ENCODE peak calls at places on chromosomes 3 and 15, in seven cellular contexts. V is brain microvascular endothelial cell; T is upper lobe of right lung; X is CD8-positive, alpha-beta memory T cell; K is PC-3; P is right atrium auricular region; M is suprapubic skin. R is an unnamed sample.

GRCh38 chr15:61575597-61575996 is 346.5 kb upstream of the RORA start:
- DNase-seq in K (no peak), M (no peak), V (no peak), P (no peak), T (no peak), X (no peak), R (no peak)

GRCh38 chr3:100900671-100901070 is 92.5 kb downstream of the ABI3BP start:
- DNase-seq in K (peak; percentile 90), M (no peak), V (no peak), X (no peak), P (no peak), T (no peak), R (no peak)

GRCh38 chr3:105823149-105823866 is 45.5 kb downstream of the CBLB start:
- DNase-seq in M (no peak), X (no peak), T (no peak), P (no peak), V (peak; percentile 93), K (peak; percentile 90), R (peak; percentile 85)

GRCh38 chr15:73295630-73296286 is 73.0 kb downstream of the HCN4 start:
- DNase-seq in T (no peak), M (no peak), X (no peak), K (no peak), V (no peak), P (no peak), R (no peak)

GRCh38 chr15:80929689-80930088 is 59.9 kb downstream of the MESD start:
- DNase-seq in T (no peak), X (no peak), P (no peak), M (no peak), V (peak; percentile 17), K (no peak), R (no peak)

GRCh38 chr3:188546835-188547670 is 393.1 kb downstream of the LPP start:
- DNase-seq in V (peak; percentile 37), P (no peak), K (peak; percentile 82), M (no peak), X (no peak), T (no peak), R (peak; percentile 55)

GRCh38 chr3:157128771-157129671 is 30.9 kb downstream of the CCNL1 start:
- DNase-seq in X (peak; percentile 16), K (peak; percentile 82), T (no peak), M (no peak), V (peak; percentile 57), P (no peak), R (no peak)

GRCh38 chr3:132785292-132785691 is 63.1 kb upstream of the NPHP3 start:
- DNase-seq in P (no peak), V (no peak), T (no peak), M (no peak), X (no peak), K (no peak), R (no peak)

GRCh38 chr3:2099779-2100191 is 1.1 kb downstream of the CNTN4 start:
- DNase-seq in X (no peak), T (no peak), M (no peak), K (no peak), P (no peak), V (no peak), R (no peak)

GRCh38 chr3:122687298-122687697 is 6.7 kb downstream of the PARP14 start:
- DNase-seq in M (no peak), X (no peak), P (no peak), T (no peak), V (no peak), K (no peak), R (no peak)

GRCh38 chr3:48347500-48347899 is 14.0 kb upstream of the SPINK8 start:
- DNase-seq in P (no peak), X (no peak), T (no peak), M (no peak), V (no peak), K (no peak), R (no peak)

GRCh38 chr15:56582785-56583184 is 117.8 kb upstream of the MNS1 start:
- DNase-seq in M (no peak), T (no peak), K (no peak), X (no peak), P (no peak), V (no peak), R (no peak)

GRCh38 chr3:141055536-141056445 is 4.6 kb downstream of the SPSB4 start:
- DNase-seq in P (no peak), M (peak; percentile 35), K (no peak), T (no peak), V (no peak), X (no peak), R (no peak)

GRCh38 chr15:53251998-53252397 is 461.9 kb upstream of the ONECUT1 start:
- DNase-seq in M (no peak), K (no peak), P (no peak), X (no peak), V (no peak), T (no peak), R (no peak)

GRCh38 chr15:29922191-29922590 is 99.9 kb upstream of the TJP1 start:
- DNase-seq in V (no peak), P (no peak), K (no peak), X (no peak), T (no peak), M (no peak), R (no peak)

GRCh38 chr3:13524979-13525669 is 23.8 kb upstream of the FBLN2 start:
- DNase-seq in V (no peak), X (no peak), M (no peak), P (no peak), K (no peak), T (no peak), R (no peak)

GRCh38 chr15:31034152-31034551 is 42.7 kb upstream of the MTMR10 start:
- DNase-seq in P (no peak), V (no peak), K (peak; percentile 25), M (no peak), T (no peak), X (no peak), R (no peak)

GRCh38 chr3:89332311-89333159 is 225.1 kb downstream of the EPHA3 start:
- DNase-seq in T (no peak), K (no peak), M (no peak), X (no peak), V (no peak), P (no peak), R (no peak)

GRCh38 chr3:174438501-174439156 is 420.5 kb upstream of the NAALADL2 start:
- DNase-seq in P (no peak), K (peak; percentile 85), T (no peak), M (no peak), V (no peak), X (no peak), R (no peak)

GRCh38 chr15:27057904-27058645 is 87.1 kb downstream of the GABRG3 start:
- DNase-seq in T (no peak), P (no peak), K (peak; percentile 59), X (no peak), M (no peak), V (no peak), R (no peak)

GRCh38 chr15:28945626-28946215 is 59.9 kb downstream of the APBA2 start:
- DNase-seq in V (no peak), M (peak; percentile 45), P (no peak), K (no peak), X (no peak), T (no peak), R (no peak)

GRCh38 chr15:62503451-62503850 is 338.4 kb upstream of the C2CD4B start:
- DNase-seq in M (no peak), P (no peak), K (no peak), V (peak; percentile 6), T (no peak), X (no peak), R (no peak)

DNA sequence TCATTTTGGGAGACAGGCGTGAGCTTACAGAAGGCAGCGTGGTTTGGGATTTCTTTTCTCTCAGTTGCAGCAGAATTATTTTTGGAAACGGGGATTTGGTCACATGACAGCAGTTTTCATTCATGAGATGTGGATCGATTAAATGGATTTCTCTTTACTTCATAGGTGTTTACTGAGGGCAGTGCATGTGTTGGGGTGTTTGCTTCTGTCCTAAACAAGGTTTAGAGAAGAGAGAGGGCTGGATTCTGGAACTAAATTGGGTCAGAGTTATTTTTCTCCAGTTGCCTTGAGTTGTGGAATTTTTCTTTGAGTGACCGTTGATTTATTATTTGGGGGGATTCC is 18.6 kb upstream of the TRAK1 start:
- DNase-seq in M (no peak), X (no peak), V (no peak), P (no peak), K (no peak), T (no peak), R (no peak)
- H3K27ac ChIP-seq in M (peak overlapping the region; percentile 62), X (no peak overlapping the region), V (no peak overlapping the region), P (peak overlapping the region; percentile 90), K (peak overlapping the region; percentile 74), T (peak overlapping the region; percentile 83), R (peak overlapping the region; percentile 82)

DNA sequence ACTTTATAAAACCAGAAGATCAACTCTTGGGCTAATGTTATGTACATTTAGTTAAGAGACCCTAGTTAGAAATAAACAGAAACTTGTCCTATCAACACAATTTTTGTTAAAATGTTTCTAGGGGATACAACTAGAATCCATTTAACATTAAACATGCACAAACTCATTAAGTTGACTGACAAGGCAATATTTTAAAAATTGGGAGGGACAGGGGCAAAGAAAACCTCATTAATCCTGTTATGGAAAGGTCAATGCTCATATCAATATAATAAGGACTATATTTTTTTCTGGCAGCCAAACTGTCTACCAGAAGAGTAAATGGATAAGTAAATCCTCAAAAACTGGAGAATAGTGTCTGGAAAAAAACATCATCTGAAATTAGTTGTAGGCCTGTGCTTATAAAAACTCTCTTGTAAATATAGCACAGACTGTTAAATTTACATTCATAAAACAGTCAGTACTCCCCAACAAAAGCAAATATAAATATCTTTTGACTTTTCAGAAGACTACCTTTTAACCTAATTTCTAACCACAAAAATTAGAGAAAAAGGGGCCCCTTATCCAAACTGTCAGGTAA is 4.4 kb downstream of the TRA2B start:
- DNase-seq in K (no peak), X (no peak), T (no peak), M (no peak), P (no peak), V (no peak), R (no peak)
- H3K27ac ChIP-seq in K (no peak overlapping the region), X (no peak overlapping the region), T (no peak overlapping the region), M (no peak overlapping the region), P (peak overlapping the region; percentile 1), V (no peak overlapping the region), R (no peak overlapping the region)

GRCh38 chr3:127804141-127804540 is 18.2 kb downstream of the MGLL start:
- DNase-seq in M (no peak), K (no peak), T (no peak), V (no peak), P (no peak), X (no peak), R (no peak)
- H3K27ac ChIP-seq in M (no peak overlapping the region), K (peak overlapping the region; percentile 80), T (no peak overlapping the region), V (no peak overlapping the region), P (no peak overlapping the region), X (no peak overlapping the region), R (peak overlapping the region; percentile 53)

GRCh38 chr3:195542691-195543641 is at the start of gene PPP1R2:
- DNase-seq in V (peak; percentile 75), M (peak; percentile 96), K (peak; percentile 94), X (peak; percentile 93), P (peak; percentile 91), T (peak; percentile 96), R (peak; percentile 78)

GRCh38 chr3:195542261-195542660 is 864 bp downstream of the PPP1R2 start:
- DNase-seq in P (no peak), K (peak; percentile 15), V (no peak), T (no peak), X (no peak), M (no peak), R (no peak)

GRCh38 chr3:195546130-195546560 is 3.0 kb upstream of the PPP1R2 start:
- DNase-seq in X (no peak), P (peak; percentile 79), M (no peak), T (no peak), K (peak; percentile 98), V (peak; percentile 73), R (no peak)

GRCh38 chr3:195543642-195544536 is 764 bp upstream of the PPP1R2 start:
- DNase-seq in M (no peak), P (no peak), K (no peak), X (no peak), V (no peak), T (no peak), R (no peak)

GRCh38 chr3:195544634-195545033 is 1.5 kb upstream of the PPP1R2 start:
- DNase-seq in P (peak; percentile 78), T (no peak), M (no peak), X (no peak), K (no peak), V (no peak), R (no peak)
- H3K27ac ChIP-seq in P (peak overlapping the region; percentile 92), T (no peak overlapping the region), M (no peak overlapping the region), X (no peak overlapping the region), K (no peak overlapping the region), V (no peak overlapping the region), R (no peak overlapping the region)